ENCODE peak calls at places on chromosomes 12 and 14, in six cellular contexts. I is activated naive CD4-positive, alpha-beta T cell treated with Interleukin-2 at 50 U/mL for 16 hours; Y is LHCN-M2; K is cardiac fibroblast; P is astrocyte of the spinal cord; D is anterior cingulate cortex. L is an unnamed sample.

GRCh38 chr14:95770777-95771176 is 56.9 kb upstream of the TCL1A start:
- DNase-seq in I (no peak), Y (no peak), D (no peak), P (no peak), K (no peak), L (no peak)

GRCh38 chr12:93301171-93301570 is 76.6 kb upstream of the NUDT4 start:
- DNase-seq in P (no peak), I (no peak), K (no peak), D (no peak), Y (no peak), L (no peak)

GRCh38 chr12:71840226-71840847 is 778 bp downstream of the TBC1D15 start:
- DNase-seq in P (peak), Y (peak), K (peak), D (peak), I (no peak), L (no peak)

GRCh38 chr12:69469854-69470188 is 367 bp upstream of the FRS2 start:
- DNase-seq in D (no peak), K (no peak), I (no peak), Y (no peak), P (no peak), L (no peak)

GRCh38 chr12:124454735-124455134 is 112.7 kb downstream of the NCOR2 start:
- DNase-seq in K (peak), Y (peak), D (peak), P (peak), I (no peak), L (no peak)

GRCh38 chr12:61880186-61880585 is 380.0 kb upstream of the USP15 start:
- DNase-seq in K (no peak), D (no peak), Y (no peak), P (no peak), I (no peak), L (no peak)

GRCh38 chr12:4153343-4153892 is 120.1 kb upstream of the CCND2 start:
- DNase-seq in K (no peak), I (peak), Y (no peak), P (no peak), D (no peak), L (no peak)

GRCh38 chr12:119578112-119578511 is 15.5 kb upstream of the TMEM233 start:
- DNase-seq in P (peak), I (no peak), K (peak), D (no peak), Y (peak), L (no peak)

GRCh38 chr14:78324353-78324752 is 154.2 kb downstream of the NRXN3 start:
- DNase-seq in I (no peak), Y (no peak), K (no peak), P (no peak), D (no peak), L (no peak)

GRCh38 chr14:77203611-77204456 is 22.2 kb downstream of the TMEM63C start:
- DNase-seq in K (no peak), I (no peak), Y (no peak), P (no peak), D (peak), L (no peak)

GRCh38 chr14:49106721-49107689 is 479.2 kb downstream of the RPS29 start:
- DNase-seq in I (no peak), Y (no peak), K (no peak), D (no peak), P (no peak), L (no peak)

GRCh38 chr14:79732911-79733310 is 478.4 kb downstream of the DIO2 start:
- DNase-seq in K (peak), I (no peak), P (peak), D (no peak), Y (no peak), L (no peak)

GRCh38 chr14:104146651-104147345 is 8.4 kb downstream of the KIF26A start:
- DNase-seq in K (no peak), Y (no peak), D (no peak), I (no peak), P (no peak), L (peak)

GRCh38 chr14:100391182-100391581 is 68.0 kb downstream of the SLC25A47 start:
- DNase-seq in Y (no peak), D (no peak), I (no peak), P (no peak), K (no peak), L (no peak)

GRCh38 chr12:46499226-46499625 is 126.7 kb upstream of the SLC38A2 start:
- DNase-seq in Y (no peak), D (no peak), I (no peak), P (no peak), K (no peak), L (no peak)

GRCh38 chr12:130981156-130981789 is 27.6 kb downstream of the ADGRD1 start:
- DNase-seq in K (no peak), D (no peak), P (no peak), I (no peak), Y (no peak), L (no peak)

GRCh38 chr12:116066381-116067230 is 210.9 kb downstream of the MED13L start:
- DNase-seq in D (no peak), I (peak), Y (peak), P (no peak), K (peak), L (peak)

GRCh38 chr14:102927878-102928411 is 5.5 kb downstream of the AMN start:
- DNase-seq in K (no peak), D (no peak), Y (no peak), I (no peak), P (no peak), L (peak)

GRCh38 chr14:77498120-77498979 is at the start of gene ISM2:
- DNase-seq in P (no peak), K (peak), Y (peak), I (peak), D (no peak), L (peak)

GRCh38 chr12:92596388-92596787 is 106.4 kb upstream of the PLEKHG7 start:
- DNase-seq in P (peak), I (no peak), Y (no peak), K (peak), D (no peak), L (no peak)

GRCh38 chr12:129136694-129137325 is 283.5 kb downstream of the GLT1D1 start:
- DNase-seq in P (no peak), I (no peak), Y (no peak), K (no peak), D (no peak), L (no peak)